ENCODE peak calls at places on chromosomes 4 and X, in four cellular contexts. P is HEK293T, Y is K562, S is HepG2. N is an unnamed sample.

GRCh38 chrX:9977642-9978041 is 10.5 kb downstream of the CLDN34 start:
- DNase-seq in S (peak; percentile 66), P (no peak), Y (no peak), N (no peak)

GRCh38 chr4:178165909-178166308 is 723.7 kb upstream of the AGA start:
- DNase-seq in P (no peak), S (no peak), Y (no peak), N (no peak)

GRCh38 chr4:100869266-100869665 is 351.4 kb upstream of the EMCN start:
- DNase-seq in S (no peak), P (no peak), Y (no peak), N (no peak)

GRCh38 chr4:142778908-142779307 is 67.2 kb downstream of the INPP4B start:
- DNase-seq in S (no peak), Y (no peak), P (no peak), N (no peak)

GRCh38 chrX:31555506-31555905 is 483.7 kb upstream of the FTHL17 start:
- DNase-seq in P (no peak), S (no peak), Y (no peak), N (no peak)

GRCh38 chrX:154548028-154548316 is 552 bp downstream of the IKBKG start:
- DNase-seq in S (no peak), Y (no peak), P (no peak), N (no peak)

GRCh38 chrX:10011991-10012390 is 44.8 kb downstream of the CLDN34 start:
- DNase-seq in P (no peak), Y (no peak), S (no peak), N (no peak)

GRCh38 chrX:134025986-134026731 is 40.8 kb upstream of the GPC3 start:
- DNase-seq in Y (peak; percentile 8), S (peak; percentile 55), P (no peak), N (no peak)

GRCh38 chrX:140480765-140481164 is 24.1 kb downstream of the SOX3 start:
- DNase-seq in S (no peak), Y (no peak), P (no peak), N (no peak)

GRCh38 chr4:146582864-146583263 is 55.8 kb upstream of the POU4F2 start:
- DNase-seq in S (no peak), P (no peak), Y (no peak), N (no peak)

GRCh38 chr4:176185068-176185467 is 10.3 kb downstream of the SPATA4 start:
- DNase-seq in Y (no peak), S (no peak), P (no peak), N (no peak)

GRCh38 chr4:113761682-113762060 is at the start of gene CAMK2D:
- DNase-seq in S (peak; percentile 85), Y (no peak), P (peak; percentile 56), N (peak; percentile 81)

GRCh38 chr4:71231073-71231752 is 107.6 kb upstream of the SLC4A4 start:
- DNase-seq in Y (no peak), S (no peak), P (no peak), N (no peak)

GRCh38 chrX:57906790-57907189 is 3.5 kb downstream of the ZXDA start:
- DNase-seq in Y (no peak), S (no peak), P (no peak), N (no peak)

GRCh38 chr4:126172126-126172525 is 857.4 kb downstream of the FAT4 start:
- DNase-seq in Y (no peak), S (no peak), P (no peak), N (peak; percentile 34)

GRCh38 chr4:104421576-104421975 is 73.1 kb downstream of the CXXC4 start:
- DNase-seq in Y (no peak), P (no peak), S (no peak), N (no peak)

GRCh38 chrX:39745782-39746181 is 352.0 kb downstream of the BCOR start:
- DNase-seq in Y (no peak), S (no peak), P (no peak), N (no peak)

GRCh38 chrX:39749728-39750127 is 348.0 kb downstream of the BCOR start:
- DNase-seq in Y (no peak), S (no peak), P (no peak), N (no peak)

GRCh38 chrX:39750798-39751197 is 347.0 kb downstream of the BCOR start:
- DNase-seq in S (no peak), P (no peak), Y (no peak), N (no peak)

GRCh38 chrX:39750246-39750790 is 347.4 kb downstream of the BCOR start:
- DNase-seq in P (no peak), Y (no peak), S (no peak), N (no peak)

DNA sequence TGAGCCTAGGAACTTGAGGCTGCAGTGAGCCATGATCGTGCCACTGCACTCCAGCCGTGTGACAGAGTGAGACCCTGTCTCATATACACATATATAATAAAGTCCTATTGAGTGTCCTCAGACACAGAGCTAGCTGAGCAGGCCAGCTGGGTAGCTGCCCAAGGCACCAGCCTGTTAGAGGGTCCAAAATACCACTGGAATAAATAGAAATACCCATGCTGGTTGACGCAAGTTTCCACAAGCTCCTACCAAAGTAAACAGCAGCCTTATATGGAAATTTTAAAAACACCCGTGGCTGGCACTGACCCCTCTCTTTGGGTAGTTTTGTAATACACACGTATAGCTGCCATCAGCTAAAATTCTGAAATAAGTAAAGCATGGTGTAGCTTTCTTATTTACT is 348.6 kb downstream of the BCOR start:
- DNase-seq in S (no peak), P (no peak), Y (no peak), N (no peak)
- TF ChIP-seq FOXK2 in S (no peak), P (no peak), Y (no peak), N (no peak)

GRCh38 chrX:39905475-39905889 is 192.3 kb downstream of the BCOR start:
- DNase-seq in P (no peak), S (no peak), Y (peak; percentile 36), N (no peak)

GRCh38 chrX:39910651-39911050 is 187.1 kb downstream of the BCOR start:
- DNase-seq in P (no peak), S (no peak), Y (no peak), N (no peak)

GRCh38 chrX:39905946-39906345 is 191.8 kb downstream of the BCOR start:
- DNase-seq in Y (no peak), S (no peak), P (no peak), N (no peak)

GRCh38 chrX:39909996-39910395 is 187.8 kb downstream of the BCOR start:
- DNase-seq in S (no peak), P (no peak), Y (no peak), N (no peak)

GRCh38 chrX:39907964-39908616 is 189.7 kb downstream of the BCOR start:
- DNase-seq in P (no peak), Y (no peak), S (peak; percentile 61), N (no peak)
- TF ChIP-seq FOXK2 in P (no peak), Y (no peak), S (no peak), N (no peak)

GRCh38 chr4:14892563-14892962 is 109.7 kb upstream of the CPEB2 start:
- DNase-seq in P (no peak), Y (no peak), S (no peak), N (no peak)
- TF ChIP-seq FOXK2 in P (no peak), Y (no peak), S (no peak), N (no peak)

DNA sequence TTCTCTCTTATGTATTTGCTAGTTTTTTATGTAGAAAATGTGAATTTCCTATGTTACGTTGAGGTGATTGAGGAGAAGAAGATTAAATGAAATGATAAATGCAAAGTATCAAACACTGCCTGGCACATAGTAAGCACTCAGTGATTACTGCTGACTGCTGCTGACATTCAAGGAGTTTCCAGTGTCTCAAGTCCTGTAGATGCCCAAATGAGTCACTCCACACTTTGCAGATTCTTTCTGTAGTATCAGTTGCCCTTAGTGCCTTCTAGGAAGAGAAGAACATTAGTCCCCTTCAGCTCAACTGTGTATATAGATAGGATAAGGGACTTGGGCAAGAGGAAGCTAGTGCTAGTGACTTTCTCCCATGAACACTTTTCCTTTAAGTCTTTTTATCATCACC is 240.5 kb upstream of the TEX13A start:
- DNase-seq in S (no peak), P (no peak), Y (no peak), N (no peak)
- TF ChIP-seq FOXK2 in S (no peak), P (no peak), Y (no peak), N (no peak)

DNA sequence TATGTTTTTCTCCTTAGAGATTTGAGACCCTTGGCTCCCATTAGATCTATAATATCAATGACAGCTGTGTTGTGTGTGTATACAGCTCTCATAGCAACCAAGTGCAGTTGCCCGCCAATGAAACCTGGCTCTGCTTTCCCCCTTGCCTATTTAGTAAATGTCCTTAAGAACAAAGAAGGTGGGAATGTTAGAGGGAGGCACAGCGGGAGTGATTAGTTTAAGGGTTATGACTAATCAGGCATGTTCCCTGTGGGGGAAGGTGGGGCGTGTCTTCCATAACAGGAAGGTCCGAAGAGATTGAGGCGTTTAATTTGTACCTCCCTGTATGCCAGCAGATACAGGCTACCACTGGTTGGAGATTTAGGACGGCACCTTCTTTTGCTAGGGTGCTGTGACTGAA is 100.5 kb upstream of the TBC1D9 start:
- DNase-seq in Y (no peak), P (no peak), S (no peak), N (no peak)
- TF ChIP-seq FOXK2 in Y (no peak), P (no peak), S (no peak), N (no peak)

DNA sequence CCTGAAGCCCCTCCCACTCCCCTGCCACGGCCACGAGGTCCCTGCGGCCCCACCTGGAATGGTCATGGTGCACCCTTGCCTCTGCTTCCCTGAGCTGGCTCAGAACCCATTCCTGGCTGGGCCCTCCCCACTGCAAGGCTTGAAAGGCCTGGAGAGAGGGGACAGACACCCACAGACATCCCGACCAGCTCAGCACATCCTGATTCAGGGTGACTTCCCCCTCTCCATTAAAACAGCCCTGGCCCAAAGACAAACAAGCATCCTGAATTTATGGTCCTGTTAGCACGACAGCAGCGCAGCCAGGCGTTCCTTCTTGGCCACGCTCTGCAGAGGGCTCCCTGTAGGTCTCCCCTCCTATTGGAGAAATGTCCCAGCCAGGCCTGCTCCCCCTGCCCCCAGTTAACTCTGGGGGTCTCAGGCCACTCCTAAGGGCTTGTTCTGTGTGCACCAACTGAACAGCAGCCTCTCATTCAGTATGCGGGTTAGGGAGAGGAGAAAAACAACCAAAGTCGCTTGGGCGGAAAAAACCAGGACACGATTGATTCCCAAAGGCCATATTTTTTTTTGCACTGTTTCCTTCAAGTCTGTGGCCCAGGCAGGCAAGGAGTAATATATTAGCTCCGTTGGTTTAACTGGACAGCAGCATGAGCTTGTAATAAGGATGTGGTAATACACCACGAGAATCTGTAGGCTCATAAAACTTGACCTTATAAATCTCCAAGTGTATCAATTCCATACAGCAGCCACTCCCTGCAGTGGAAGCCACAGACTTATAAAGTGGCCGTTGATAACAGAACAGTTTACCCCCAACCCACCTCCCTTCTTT is 106.7 kb upstream of the MSX1 start:
- DNase-seq in S (no peak), Y (no peak), P (no peak), N (no peak)
- TF ChIP-seq FOXK2 in S (no peak), Y (no peak), P (no peak), N (no peak)

GRCh38 chr4:66575024-66575696 is 904.9 kb upstream of the EPHA5 start:
- DNase-seq in P (peak; percentile 20), Y (no peak), S (peak; percentile 59), N (no peak)
- TF ChIP-seq FOXK2 in P (no peak), Y (no peak), S (no peak), N (no peak)

DNA sequence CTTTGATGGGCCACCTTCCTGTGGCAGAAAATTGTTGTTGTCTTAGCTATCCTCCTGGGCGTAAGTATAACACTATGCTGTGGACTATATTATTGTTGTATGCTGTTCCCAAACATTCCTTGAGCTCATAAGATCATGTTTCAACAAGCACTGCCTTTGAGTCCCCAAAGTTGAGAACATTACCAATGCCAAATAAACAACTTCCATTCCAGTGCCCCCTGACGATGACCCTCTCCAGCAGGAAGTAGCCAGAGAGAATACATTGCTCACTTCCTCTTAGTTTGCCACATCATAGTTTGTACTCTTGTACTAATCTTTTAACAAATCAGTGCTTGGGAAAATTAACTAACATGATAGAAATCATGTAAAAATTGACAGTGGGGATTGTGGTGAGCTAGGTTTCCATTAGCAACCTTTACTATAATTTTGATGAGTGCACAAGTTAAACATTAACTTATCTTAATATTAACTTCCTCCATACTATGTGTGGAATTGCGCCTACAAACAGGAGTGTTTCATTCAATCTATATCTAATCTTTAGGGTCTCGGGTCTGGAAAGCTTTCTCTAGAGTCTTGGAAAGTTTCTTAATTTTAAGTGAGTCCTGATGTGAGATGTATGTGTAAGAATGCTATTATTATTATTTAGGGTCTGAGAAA is 20.3 kb upstream of the DHX15 start:
- DNase-seq in Y (no peak), P (no peak), S (no peak), N (no peak)
- TF ChIP-seq FOXK2 in Y (no peak), P (no peak), S (no peak), N (no peak)

N was measured in GM12878.